ENCODE peak calls at places on chromosomes 5 and 9, in ten cellular contexts. T is NCI-H1092; J is effector memory CD8-positive, alpha-beta T cell; S is NCI-H1694 treated with DMSO at 0.1 percent for 48 hours; N is mesendoderm; G is smooth muscle cell of the brain vasculature; R is Peyer's patch; D is HuH-7; X is IMR-90; Z is ecto neural progenitor cell. I is an unnamed sample.

GRCh38 chr5:175378444-175379028 is 65.4 kb downstream of the DRD1 start:
- DNase-seq in D (no peak), S (no peak), N (no peak), T (no peak), J (no peak), R (no peak), G (no peak), X (peak; percentile 85), Z (no peak), I (no peak)

GRCh38 chr9:122158202-122158601 is 1.4 kb downstream of the NDUFA8 start:
- DNase-seq in Z (peak; percentile 55), T (no peak), R (peak; percentile 54), G (no peak), J (peak; percentile 4), D (peak; percentile 61), N (peak; percentile 81), X (peak; percentile 43), S (no peak), I (no peak)

GRCh38 chr5:107618233-107618632 is 52.5 kb downstream of the EFNA5 start:
- DNase-seq in X (no peak), R (no peak), G (no peak), J (no peak), N (no peak), T (no peak), S (no peak), Z (no peak), D (no peak), I (no peak)

GRCh38 chr5:57408714-57409113 is 73.9 kb downstream of the ACTBL2 start:
- DNase-seq in S (no peak), X (peak; percentile 63), J (no peak), T (no peak), N (no peak), R (no peak), Z (no peak), G (no peak), D (no peak), I (no peak)

GRCh38 chr9:21153688-21154608 is 12.3 kb upstream of the IFNW1 start:
- DNase-seq in N (peak; percentile 77), X (peak; percentile 1), J (peak; percentile 4), G (peak; percentile 7), R (no peak), T (peak; percentile 4), S (peak; percentile 30), Z (no peak), D (peak; percentile 4), I (no peak)

GRCh38 chr9:136339173-136339957 is 12.0 kb downstream of the GPSM1 start:
- DNase-seq in N (peak; percentile 79), S (no peak), R (peak; percentile 85), G (no peak), J (peak; percentile 29), T (no peak), X (peak; percentile 53), Z (peak; percentile 87), D (peak; percentile 97), I (peak; percentile 49)

GRCh38 chr5:65539827-65540226 is 23.1 kb downstream of the CENPK start:
- DNase-seq in X (no peak), Z (no peak), S (no peak), G (no peak), J (no peak), R (no peak), N (peak; percentile 55), D (no peak), T (no peak), I (no peak)

GRCh38 chr9:80699551-80699998 is 989.8 kb downstream of the TLE1 start:
- DNase-seq in D (no peak), N (peak; percentile 1), Z (no peak), J (no peak), G (peak; percentile 1), S (no peak), X (peak; percentile 81), R (no peak), T (no peak), I (no peak)

GRCh38 chr5:138666226-138666742 is 86.9 kb upstream of the CTNNA1 start:
- DNase-seq in S (peak; percentile 44), N (no peak), J (no peak), X (no peak), R (no peak), T (no peak), Z (peak; percentile 34), D (no peak), G (no peak), I (no peak)

GRCh38 chr5:41433552-41434181 is 76.7 kb downstream of the PLCXD3 start:
- DNase-seq in S (no peak), D (peak; percentile 28), J (no peak), G (no peak), R (no peak), Z (no peak), N (peak; percentile 31), T (no peak), X (peak; percentile 11), I (no peak)

GRCh38 chr9:137632432-137633161 is 13.8 kb downstream of the EHMT1 start:
- DNase-seq in R (no peak), N (peak; percentile 34), D (no peak), S (no peak), G (no peak), Z (no peak), X (peak; percentile 30), T (no peak), J (no peak), I (no peak)

GRCh38 chr5:140004174-140004573 is 38.9 kb downstream of the NRG2 start:
- DNase-seq in T (no peak), N (no peak), R (no peak), J (no peak), S (no peak), G (no peak), Z (no peak), D (no peak), X (no peak), I (no peak)

GRCh38 chr9:83066771-83067170 is 3.8 kb upstream of the RASEF start:
- DNase-seq in G (peak; percentile 23), J (no peak), Z (no peak), S (no peak), N (no peak), X (peak; percentile 89), T (no peak), D (no peak), R (no peak), I (no peak)

GRCh38 chr5:76250463-76250862 is 152.6 kb upstream of the IQGAP2 start:
- DNase-seq in X (no peak), J (no peak), R (no peak), S (no peak), D (no peak), T (no peak), N (no peak), G (no peak), Z (no peak), I (no peak)

GRCh38 chr5:56543431-56544385 is 271.6 kb upstream of the MAP3K1 start:
- DNase-seq in S (no peak), X (peak; percentile 68), T (no peak), J (no peak), R (no peak), N (peak; percentile 37), G (no peak), Z (no peak), D (no peak), I (no peak)

GRCh38 chr9:4680750-4681149 is 1.4 kb downstream of the CDC37L1 start:
- DNase-seq in N (no peak), R (no peak), J (no peak), D (no peak), S (no peak), G (no peak), Z (no peak), T (no peak), X (peak; percentile 31), I (no peak)

GRCh38 chr5:143554194-143554717 is 150.8 kb upstream of the NR3C1 start:
- DNase-seq in G (peak; percentile 24), J (no peak), R (no peak), Z (no peak), N (no peak), D (no peak), T (no peak), S (no peak), X (peak; percentile 99), I (no peak)

GRCh38 chr9:134375430-134376385 is 49.5 kb downstream of the RXRA start:
- DNase-seq in Z (no peak), R (no peak), X (no peak), T (no peak), D (no peak), N (no peak), S (peak; percentile 44), G (peak; percentile 84), J (no peak), I (no peak)

GRCh38 chr5:168578006-168578405 is 1.2 kb downstream of the PANK3 start:
- DNase-seq in X (peak; percentile 37), S (no peak), Z (no peak), J (no peak), D (no peak), R (no peak), T (no peak), G (no peak), N (no peak), I (no peak)

GRCh38 chr9:76095585-76095984 is 205.1 kb downstream of the PCSK5 start:
- DNase-seq in R (no peak), N (no peak), G (no peak), J (no peak), D (no peak), Z (no peak), X (no peak), T (no peak), S (no peak), I (no peak)

GRCh38 chr5:35313296-35313695 is 83.0 kb upstream of the PRLR start:
- DNase-seq in R (no peak), T (no peak), D (no peak), S (no peak), N (no peak), J (no peak), Z (no peak), X (peak; percentile 7), G (peak; percentile 28), I (no peak)

GRCh38 chr9:101716629-101717028 is 21.8 kb downstream of the GRIN3A start:
- DNase-seq in X (no peak), T (peak; percentile 65), N (no peak), G (no peak), Z (no peak), S (peak; percentile 62), R (no peak), D (no peak), J (no peak), I (no peak)

GRCh38 chr5:38809388-38810359 is 36.1 kb upstream of the OSMR start:
- DNase-seq in T (peak; percentile 65), X (peak; percentile 92), N (peak; percentile 93), R (peak; percentile 77), J (peak; percentile 10), D (peak; percentile 91), Z (peak; percentile 89), S (peak; percentile 79), G (peak; percentile 88), I (peak; percentile 69)

GRCh38 chr5:173327084-173327947 is 898 bp downstream of the STC2 start:
- DNase-seq in X (peak; percentile 58), J (no peak), T (no peak), Z (peak; percentile 74), R (no peak), D (no peak), N (peak; percentile 52), G (no peak), S (no peak), I (no peak)

GRCh38 chr9:89394412-89394811 is 76.1 kb downstream of the SECISBP2 start:
- DNase-seq in R (no peak), Z (no peak), X (no peak), G (no peak), N (no peak), D (no peak), T (no peak), S (no peak), J (no peak), I (no peak)

GRCh38 chr5:156188026-156188425 is 138.9 kb upstream of the SGCD start:
- DNase-seq in Z (no peak), R (no peak), S (peak; percentile 49), T (no peak), J (no peak), D (no peak), N (no peak), G (no peak), X (peak; percentile 10), I (no peak)